ENCODE peak calls at places on chromosomes 6 and 20, in four cellular contexts. E, R, H and Q are unnamed samples.

GRCh38 chr20:42559665-42560064 is 630.0 kb downstream of the PTPRT start:
- DNase-seq in E (no peak), R (no peak), H (no peak), Q (no peak)

GRCh38 chr6:111087106-111087835 is at the start of gene SLC16A10:
- DNase-seq in E (peak; percentile 5), R (peak; percentile 89), H (no peak), Q (peak; percentile 64)

GRCh38 chr6:168886964-168887363 is 366.7 kb downstream of the THBS2 start:
- DNase-seq in E (no peak), R (no peak), H (no peak), Q (no peak)

GRCh38 chr20:13765299-13765698 is 19.4 kb downstream of the ESF1 start:
- DNase-seq in E (no peak), R (no peak), H (no peak), Q (no peak)

GRCh38 chr20:10307359-10307735 is 88.7 kb downstream of the SNAP25 start:
- DNase-seq in E (no peak), R (no peak), H (no peak), Q (no peak)

GRCh38 chr20:57523782-57524181 is 1.2 kb downstream of the CTCFL start:
- DNase-seq in E (no peak), R (no peak), H (no peak), Q (no peak)

GRCh38 chr20:56158489-56158888 is 90.0 kb upstream of the MC3R start:
- DNase-seq in E (no peak), R (no peak), H (no peak), Q (no peak)

GRCh38 chr6:110049696-110050465 is 71.8 kb downstream of the GPR6 start:
- DNase-seq in E (no peak), R (no peak), H (no peak), Q (no peak)

GRCh38 chr6:4883298-4883697 is 107.1 kb downstream of the CDYL start:
- DNase-seq in E (no peak), R (no peak), H (no peak), Q (no peak)

GRCh38 chr6:142774292-142774691 is 170.7 kb downstream of the HIVEP2 start:
- DNase-seq in E (no peak), R (no peak), H (no peak), Q (no peak)

GRCh38 chr6:153090241-153090930 is 40.7 kb downstream of the RGS17 start:
- DNase-seq in E (no peak), R (no peak), H (peak; percentile 92), Q (no peak)

GRCh38 chr6:142485256-142485655 is 183.4 kb downstream of the ADGRG6 start:
- DNase-seq in E (no peak), R (peak; percentile 3), H (no peak), Q (no peak)

GRCh38 chr6:160519603-160520042 is 144.5 kb downstream of the LPA start:
- DNase-seq in E (no peak), R (no peak), H (no peak), Q (no peak)

GRCh38 chr6:53280207-53280606 is 68.5 kb downstream of the ELOVL5 start:
- DNase-seq in E (no peak), R (no peak), H (no peak), Q (no peak)

GRCh38 chr20:42703744-42704143 is 486.0 kb downstream of the PTPRT start:
- DNase-seq in E (no peak), R (no peak), H (no peak), Q (no peak)

GRCh38 chr6:3500262-3501001 is 43.6 kb upstream of the SLC22A23 start:
- DNase-seq in E (no peak), R (no peak), H (no peak), Q (no peak)